ENCODE peak calls at places on chromosomes 3 and 15, in five cellular contexts. D is HT1080, O is NCI-H2029 treated with DMSO at 0.1 percent for 48 hours, X is GM13976, P is amygdala. V is an unnamed sample.

GRCh38 chr15:66287461-66288055 is 5.8 kb upstream of the DIS3L start:
- DNase-seq in D (peak), O (no peak), X (peak), P (no peak), V (no peak)

GRCh38 chr3:194208701-194209100 is 72.8 kb downstream of the HES1 start:
- DNase-seq in D (no peak), O (no peak), X (no peak), P (no peak), V (no peak)

GRCh38 chr15:47551079-47551478 is 166.2 kb upstream of the SEMA6D start:
- DNase-seq in D (peak), O (no peak), X (no peak), P (no peak), V (no peak)

GRCh38 chr3:168885028-168885427 is 778.5 kb downstream of the MECOM start:
- DNase-seq in D (peak), O (no peak), X (no peak), P (no peak), V (no peak)

GRCh38 chr15:78072080-78072892 is 5.2 kb downstream of the TBC1D2B start:
- DNase-seq in D (no peak), O (no peak), X (no peak), P (no peak), V (no peak)

GRCh38 chr3:42314411-42314810 is 48.4 kb upstream of the CCK start:
- DNase-seq in D (no peak), O (no peak), X (no peak), P (no peak), V (no peak)

GRCh38 chr15:51170882-51171577 is 76.3 kb upstream of the TNFAIP8L3 start:
- DNase-seq in D (no peak), O (no peak), X (no peak), P (no peak), V (no peak)

GRCh38 chr3:190117995-190118394 is 2.7 kb downstream of the P3H2 start:
- DNase-seq in D (peak), O (no peak), X (no peak), P (no peak), V (no peak)

GRCh38 chr15:31255176-31255510 is 71.5 kb upstream of the KLF13 start:
- DNase-seq in D (no peak), O (no peak), X (no peak), P (no peak), V (no peak)

GRCh38 chr3:4021162-4021561 is 221.9 kb downstream of the LRRN1 start:
- DNase-seq in D (peak), O (no peak), X (no peak), P (no peak), V (no peak)

GRCh38 chr3:57727096-57727495 is 29.0 kb upstream of the SLMAP start:
- DNase-seq in D (no peak), O (no peak), X (no peak), P (no peak), V (no peak)

GRCh38 chr3:99833833-99834583 is 16.3 kb downstream of the CMSS1 start:
- DNase-seq in D (no peak), O (no peak), X (no peak), P (no peak), V (no peak)

GRCh38 chr3:152298393-152299242 is 29.9 kb downstream of the MBNL1 start:
- DNase-seq in D (no peak), O (peak), X (peak), P (peak), V (peak)

GRCh38 chr3:53705024-53705750 is 141.0 kb downstream of the CHDH start:
- DNase-seq in D (no peak), O (no peak), X (no peak), P (no peak), V (no peak)

GRCh38 chr15:64854041-64854440 is 12.3 kb downstream of the PLEKHO2 start:
- DNase-seq in D (peak), O (no peak), X (no peak), P (no peak), V (no peak)

GRCh38 chr3:194571491-194571941 is 61.7 kb downstream of the TMEM44 start:
- DNase-seq in D (no peak), O (no peak), X (no peak), P (no peak), V (no peak)

GRCh38 chr3:61239871-61240270 is 11.4 kb downstream of the FHIT start:
- DNase-seq in D (no peak), O (peak), X (no peak), P (no peak), V (no peak)

GRCh38 chr3:96491868-96492267 is 322.5 kb upstream of the EPHA6 start:
- DNase-seq in D (no peak), O (no peak), X (no peak), P (no peak), V (no peak)

GRCh38 chr3:155785662-155786295 is 20.3 kb downstream of the C3orf33 start:
- DNase-seq in D (no peak), O (no peak), X (no peak), P (no peak), V (no peak)

GRCh38 chr3:57757642-57758297 is 1.7 kb downstream of the SLMAP start:
- DNase-seq in D (peak), O (no peak), X (no peak), P (no peak), V (no peak)

GRCh38 chr3:129575987-129576364 is 30.5 kb downstream of the PLXND1 start:
- DNase-seq in D (no peak), O (no peak), X (no peak), P (no peak), V (no peak)

GRCh38 chr15:99361541-99362185 is 110.4 kb downstream of the LRRC28 start:
- DNase-seq in D (no peak), O (no peak), X (no peak), P (no peak), V (no peak)

GRCh38 chr3:105334138-105334882 is 32.4 kb upstream of the ALCAM start:
- DNase-seq in D (peak), O (no peak), X (no peak), P (no peak), V (no peak)

GRCh38 chr3:116140100-116140689 is 305.1 kb downstream of the LSAMP start:
- DNase-seq in D (peak), O (no peak), X (no peak), P (no peak), V (no peak)

GRCh38 chr15:68209272-68209671 is 4.1 kb upstream of the CALML4 start:
- DNase-seq in D (no peak), O (no peak), X (no peak), P (no peak), V (no peak)

GRCh38 chr3:36302110-36302509 is 78.2 kb upstream of the STAC start:
- DNase-seq in D (no peak), O (no peak), X (no peak), P (no peak), V (no peak)

GRCh38 chr15:43625086-43625485 is 6.5 kb upstream of the STRC start:
- DNase-seq in D (no peak), O (no peak), X (no peak), P (no peak), V (no peak)

GRCh38 chr15:70447511-70447910 is 315.8 kb downstream of the UACA start:
- DNase-seq in D (no peak), O (no peak), X (no peak), P (no peak), V (no peak)

GRCh38 chr15:40307421-40308165 is at the start of gene PLCB2:
- DNase-seq in D (peak), O (no peak), X (peak), P (no peak), V (peak)

V was measured in natural killer cell treated with Interleukin-12 subunit alpha and Interleukin-12 subunit beta and Interleukin-15 and Interleukin-18, amount 100 ng/mL, for 72 hours.